ENCODE peak calls at places on chromosomes 3 and 15, in nine cellular contexts. One of them, this sample, is unnamed.

GRCh38 chr3:159604151-159604581 is 384.5 kb upstream of the IL12A start:
- DNase-seq in K562: no peak
- DNase-seq in uterus: no peak
- DNase-seq in PC-3: peak; percentile 52
- DNase-seq in psoas muscle: no peak
- DNase-seq in neural progenitor cell: no peak
- DNase-seq in fibroblast of lung: peak; percentile 77
- DNase-seq in adrenal gland: no peak
- DNase-seq in fibroblast of the aortic adventitia: peak; percentile 50
- DNase-seq in this sample: peak; percentile 53

GRCh38 chr15:95603802-95604201 is 726.7 kb upstream of the NR2F2 start:
- DNase-seq in K562: no peak
- DNase-seq in uterus: no peak
- DNase-seq in PC-3: no peak
- DNase-seq in psoas muscle: no peak
- DNase-seq in neural progenitor cell: no peak
- DNase-seq in fibroblast of lung: no peak
- DNase-seq in adrenal gland: no peak
- DNase-seq in fibroblast of the aortic adventitia: peak; percentile 62
- DNase-seq in this sample: peak; percentile 86

GRCh38 chr3:57279685-57280084 is 12.8 kb downstream of the ASB14 start:
- DNase-seq in K562: no peak
- DNase-seq in uterus: no peak
- DNase-seq in PC-3: no peak
- DNase-seq in psoas muscle: no peak
- DNase-seq in neural progenitor cell: no peak
- DNase-seq in fibroblast of lung: no peak
- DNase-seq in adrenal gland: no peak
- DNase-seq in fibroblast of the aortic adventitia: no peak
- DNase-seq in this sample: no peak

GRCh38 chr3:150597646-150598045 is 5.5 kb upstream of the SELENOT start:
- DNase-seq in K562: no peak
- DNase-seq in uterus: no peak
- DNase-seq in PC-3: no peak
- DNase-seq in psoas muscle: no peak
- DNase-seq in neural progenitor cell: no peak
- DNase-seq in fibroblast of lung: no peak
- DNase-seq in adrenal gland: no peak
- DNase-seq in fibroblast of the aortic adventitia: no peak
- DNase-seq in this sample: no peak

GRCh38 chr3:123657111-123657510 is 72.3 kb upstream of the HACD2 start:
- DNase-seq in K562: no peak
- DNase-seq in uterus: no peak
- DNase-seq in PC-3: no peak
- DNase-seq in psoas muscle: no peak
- DNase-seq in neural progenitor cell: no peak
- DNase-seq in fibroblast of lung: no peak
- DNase-seq in adrenal gland: no peak
- DNase-seq in fibroblast of the aortic adventitia: no peak
- DNase-seq in this sample: no peak

GRCh38 chr3:34957707-34958106 is 681.6 kb upstream of the ARPP21 start:
- DNase-seq in K562: no peak
- DNase-seq in uterus: no peak
- DNase-seq in PC-3: no peak
- DNase-seq in psoas muscle: no peak
- DNase-seq in neural progenitor cell: no peak
- DNase-seq in fibroblast of lung: peak; percentile 92
- DNase-seq in adrenal gland: no peak
- DNase-seq in fibroblast of the aortic adventitia: no peak
- DNase-seq in this sample: peak; percentile 69

GRCh38 chr3:152113992-152114651 is 154.6 kb upstream of the MBNL1 start:
- DNase-seq in K562: no peak
- DNase-seq in uterus: no peak
- DNase-seq in PC-3: no peak
- DNase-seq in psoas muscle: no peak
- DNase-seq in neural progenitor cell: no peak
- DNase-seq in fibroblast of lung: no peak
- DNase-seq in adrenal gland: no peak
- DNase-seq in fibroblast of the aortic adventitia: peak; percentile 82
- DNase-seq in this sample: no peak

GRCh38 chr3:100047455-100048141 is 66.7 kb downstream of the FILIP1L start:
- DNase-seq in K562: no peak
- DNase-seq in uterus: no peak
- DNase-seq in PC-3: peak; percentile 98
- DNase-seq in psoas muscle: no peak
- DNase-seq in neural progenitor cell: peak; percentile 9
- DNase-seq in fibroblast of lung: peak; percentile 99
- DNase-seq in adrenal gland: no peak
- DNase-seq in fibroblast of the aortic adventitia: peak; percentile 59
- DNase-seq in this sample: peak; percentile 64

GRCh38 chr15:57528940-57529565 is 62.7 kb upstream of the MYZAP start:
- DNase-seq in K562: no peak
- DNase-seq in uterus: no peak
- DNase-seq in PC-3: no peak
- DNase-seq in psoas muscle: no peak
- DNase-seq in neural progenitor cell: no peak
- DNase-seq in fibroblast of lung: no peak
- DNase-seq in adrenal gland: no peak
- DNase-seq in fibroblast of the aortic adventitia: no peak
- DNase-seq in this sample: no peak

GRCh38 chr3:183265157-183265642 is 12.1 kb downstream of the B3GNT5 start:
- DNase-seq in K562: no peak
- DNase-seq in uterus: peak; percentile 27
- DNase-seq in PC-3: no peak
- DNase-seq in psoas muscle: no peak
- DNase-seq in neural progenitor cell: peak; percentile 82
- DNase-seq in fibroblast of lung: peak; percentile 69
- DNase-seq in adrenal gland: peak; percentile 67
- DNase-seq in fibroblast of the aortic adventitia: no peak
- DNase-seq in this sample: peak; percentile 82

GRCh38 chr3:132382267-132382666 is 35.0 kb upstream of the DNAJC13 start:
- DNase-seq in K562: no peak
- DNase-seq in uterus: no peak
- DNase-seq in PC-3: no peak
- DNase-seq in psoas muscle: no peak
- DNase-seq in neural progenitor cell: no peak
- DNase-seq in fibroblast of lung: no peak
- DNase-seq in adrenal gland: no peak
- DNase-seq in fibroblast of the aortic adventitia: no peak
- DNase-seq in this sample: no peak

GRCh38 chr15:92663250-92663951 is 7.8 kb upstream of the FAM174B start:
- DNase-seq in K562: no peak
- DNase-seq in uterus: no peak
- DNase-seq in PC-3: no peak
- DNase-seq in psoas muscle: no peak
- DNase-seq in neural progenitor cell: no peak
- DNase-seq in fibroblast of lung: no peak
- DNase-seq in adrenal gland: no peak
- DNase-seq in fibroblast of the aortic adventitia: no peak
- DNase-seq in this sample: no peak

GRCh38 chr3:52892290-52892624 is 5.1 kb downstream of the STIMATE start:
- DNase-seq in K562: no peak
- DNase-seq in uterus: no peak
- DNase-seq in PC-3: no peak
- DNase-seq in psoas muscle: no peak
- DNase-seq in neural progenitor cell: no peak
- DNase-seq in fibroblast of lung: no peak
- DNase-seq in adrenal gland: no peak
- DNase-seq in fibroblast of the aortic adventitia: no peak
- DNase-seq in this sample: no peak

GRCh38 chr3:34696831-34697230 is 898.4 kb downstream of the PDCD6IP start:
- DNase-seq in K562: no peak
- DNase-seq in uterus: no peak
- DNase-seq in PC-3: no peak
- DNase-seq in psoas muscle: no peak
- DNase-seq in neural progenitor cell: no peak
- DNase-seq in fibroblast of lung: no peak
- DNase-seq in adrenal gland: no peak
- DNase-seq in fibroblast of the aortic adventitia: no peak
- DNase-seq in this sample: no peak

GRCh38 chr3:170899455-170899854 is 9.0 kb downstream of the EIF5A2 start:
- DNase-seq in K562: no peak
- DNase-seq in uterus: no peak
- DNase-seq in PC-3: no peak
- DNase-seq in psoas muscle: no peak
- DNase-seq in neural progenitor cell: no peak
- DNase-seq in fibroblast of lung: no peak
- DNase-seq in adrenal gland: no peak
- DNase-seq in fibroblast of the aortic adventitia: no peak
- DNase-seq in this sample: no peak

GRCh38 chr15:29571728-29572454 is 250.4 kb downstream of the TJP1 start:
- DNase-seq in K562: no peak
- DNase-seq in uterus: no peak
- DNase-seq in PC-3: peak; percentile 4
- DNase-seq in psoas muscle: no peak
- DNase-seq in neural progenitor cell: peak; percentile 61
- DNase-seq in fibroblast of lung: no peak
- DNase-seq in adrenal gland: no peak
- DNase-seq in fibroblast of the aortic adventitia: peak; percentile 22
- DNase-seq in this sample: peak; percentile 39

GRCh38 chr15:27973886-27974285 is 125.2 kb downstream of the OCA2 start:
- DNase-seq in K562: no peak
- DNase-seq in uterus: no peak
- DNase-seq in PC-3: no peak
- DNase-seq in psoas muscle: no peak
- DNase-seq in neural progenitor cell: no peak
- DNase-seq in fibroblast of lung: no peak
- DNase-seq in adrenal gland: no peak
- DNase-seq in fibroblast of the aortic adventitia: no peak
- DNase-seq in this sample: no peak

GRCh38 chr3:55541016-55541415 is 53.9 kb upstream of the WNT5A start:
- DNase-seq in K562: no peak
- DNase-seq in uterus: no peak
- DNase-seq in PC-3: no peak
- DNase-seq in psoas muscle: no peak
- DNase-seq in neural progenitor cell: no peak
- DNase-seq in fibroblast of lung: no peak
- DNase-seq in adrenal gland: no peak
- DNase-seq in fibroblast of the aortic adventitia: peak; percentile 50
- DNase-seq in this sample: no peak

GRCh38 chr3:119559441-119559963 is at the start of gene CD80:
- DNase-seq in K562: peak; percentile 27
- DNase-seq in uterus: no peak
- DNase-seq in PC-3: peak; percentile 64
- DNase-seq in psoas muscle: peak; percentile 28
- DNase-seq in neural progenitor cell: peak; percentile 57
- DNase-seq in fibroblast of lung: peak; percentile 41
- DNase-seq in adrenal gland: peak; percentile 80
- DNase-seq in fibroblast of the aortic adventitia: peak; percentile 45
- DNase-seq in this sample: peak; percentile 65

GRCh38 chr15:41332788-41333527 is at the start of gene NUSAP1:
- DNase-seq in K562: no peak
- DNase-seq in uterus: no peak
- DNase-seq in PC-3: no peak
- DNase-seq in psoas muscle: no peak
- DNase-seq in neural progenitor cell: no peak
- DNase-seq in fibroblast of lung: no peak
- DNase-seq in adrenal gland: no peak
- DNase-seq in fibroblast of the aortic adventitia: no peak
- DNase-seq in this sample: no peak
- TF ChIP-seq CTCF in K562: no peak
- TF ChIP-seq CTCF in uterus: no peak
- TF ChIP-seq CTCF in PC-3: no peak
- TF ChIP-seq CTCF in psoas muscle: no peak
- TF ChIP-seq CTCF in neural progenitor cell: no peak
- TF ChIP-seq CTCF in fibroblast of lung: no peak
- TF ChIP-seq CTCF in adrenal gland: no peak
- TF ChIP-seq CTCF in fibroblast of the aortic adventitia: no peak
- TF ChIP-seq CTCF in this sample: no peak

GRCh38 chr15:78437107-78437761 is 782 bp upstream of the IREB2 start:
- DNase-seq in K562: peak; percentile 65
- DNase-seq in uterus: no peak
- DNase-seq in PC-3: no peak
- DNase-seq in psoas muscle: no peak
- DNase-seq in neural progenitor cell: peak; percentile 72
- DNase-seq in fibroblast of lung: no peak
- DNase-seq in adrenal gland: no peak
- DNase-seq in fibroblast of the aortic adventitia: no peak
- DNase-seq in this sample: no peak
- H3K4me3 ChIP-seq in K562: peak overlapping the region; percentile 99
- H3K4me3 ChIP-seq in uterus: peak overlapping the region; percentile 94
- H3K4me3 ChIP-seq in PC-3: peak overlapping the region; percentile 97
- H3K4me3 ChIP-seq in psoas muscle: peak overlapping the region; percentile 97
- H3K4me3 ChIP-seq in neural progenitor cell: peak overlapping the region; percentile 86
- H3K4me3 ChIP-seq in fibroblast of lung: peak overlapping the region; percentile 75
- H3K4me3 ChIP-seq in adrenal gland: no peak overlapping the region
- H3K4me3 ChIP-seq in fibroblast of the aortic adventitia: peak overlapping the region; percentile 73
- H3K4me3 ChIP-seq in this sample: peak overlapping the region; percentile 92

DNA sequence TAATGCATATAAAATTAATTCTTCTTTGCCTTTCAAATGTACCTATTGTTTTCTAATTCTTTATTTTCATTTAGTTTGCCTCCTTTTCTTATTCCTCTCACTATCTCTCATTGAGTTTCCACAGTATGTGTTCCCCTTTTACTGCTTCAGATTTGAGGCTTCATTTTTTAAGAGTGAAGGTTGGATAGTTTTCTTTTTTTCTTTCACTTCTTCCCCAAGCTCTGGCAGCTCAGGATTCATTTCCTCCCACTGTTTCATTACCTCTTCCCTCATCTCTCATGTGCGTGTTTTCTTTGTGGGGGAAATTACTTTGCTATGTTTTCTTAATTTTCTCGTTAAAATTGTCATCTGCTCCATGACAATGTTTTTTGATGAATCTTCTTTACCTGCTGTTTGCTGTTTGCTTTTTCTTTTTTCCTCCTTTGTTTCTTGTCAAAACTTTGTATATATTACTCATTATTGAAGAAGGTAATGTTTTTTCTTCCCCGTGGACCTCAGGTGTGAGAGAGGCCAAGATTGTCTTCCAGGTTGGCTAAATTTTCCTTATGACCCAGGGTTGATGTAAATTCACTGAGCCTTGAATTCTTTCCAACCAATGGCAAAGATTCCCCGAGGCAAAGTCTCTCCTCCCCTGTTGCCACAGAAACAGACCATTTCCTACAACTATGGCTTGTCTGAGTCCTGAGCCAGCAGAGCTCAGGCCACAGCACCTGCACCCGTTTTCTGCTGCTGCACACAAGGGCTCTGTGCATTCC is 65.9 kb downstream of the NOX5 start:
- DNase-seq in K562: no peak
- DNase-seq in uterus: no peak
- DNase-seq in PC-3: peak; percentile 22
- DNase-seq in psoas muscle: no peak
- DNase-seq in neural progenitor cell: peak; percentile 30
- DNase-seq in fibroblast of lung: peak; percentile 25
- DNase-seq in adrenal gland: no peak
- DNase-seq in fibroblast of the aortic adventitia: no peak
- DNase-seq in this sample: peak; percentile 60
- TF ChIP-seq CTCF in K562: no peak
- TF ChIP-seq CTCF in uterus: no peak
- TF ChIP-seq CTCF in PC-3: no peak
- TF ChIP-seq CTCF in psoas muscle: no peak
- TF ChIP-seq CTCF in neural progenitor cell: no peak
- TF ChIP-seq CTCF in fibroblast of lung: no peak
- TF ChIP-seq CTCF in adrenal gland: no peak
- TF ChIP-seq CTCF in fibroblast of the aortic adventitia: no peak
- TF ChIP-seq CTCF in this sample: no peak

DNA sequence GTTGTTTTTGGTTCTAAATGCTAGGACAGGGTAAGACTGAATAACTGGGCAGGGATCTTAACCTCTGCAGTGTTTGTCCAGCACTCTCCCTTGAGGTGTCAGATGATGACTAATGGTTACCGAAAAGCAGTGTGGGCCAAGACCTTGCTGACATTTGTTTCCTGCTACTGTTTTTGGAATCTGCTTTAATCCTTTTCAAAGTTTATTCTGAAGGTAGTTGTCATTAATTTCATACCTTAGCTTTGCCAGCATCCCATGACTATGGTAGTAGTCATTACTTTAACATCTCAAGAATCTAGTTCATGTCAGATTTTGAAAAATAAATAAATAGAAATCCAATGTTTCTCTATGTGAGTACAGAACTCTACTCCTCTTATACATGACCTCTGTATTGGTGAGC is 117.0 kb downstream of the P3H2 start:
- DNase-seq in K562: no peak
- DNase-seq in uterus: no peak
- DNase-seq in PC-3: peak; percentile 93
- DNase-seq in psoas muscle: no peak
- DNase-seq in neural progenitor cell: no peak
- DNase-seq in fibroblast of lung: peak; percentile 95
- DNase-seq in adrenal gland: peak; percentile 73
- DNase-seq in fibroblast of the aortic adventitia: peak; percentile 83
- DNase-seq in this sample: peak; percentile 65
- H3K4me3 ChIP-seq in K562: no peak overlapping the region
- H3K4me3 ChIP-seq in uterus: no peak overlapping the region
- H3K4me3 ChIP-seq in PC-3: no peak overlapping the region
- H3K4me3 ChIP-seq in psoas muscle: no peak overlapping the region
- H3K4me3 ChIP-seq in neural progenitor cell: no peak overlapping the region
- H3K4me3 ChIP-seq in fibroblast of lung: no peak overlapping the region
- H3K4me3 ChIP-seq in adrenal gland: no peak overlapping the region
- H3K4me3 ChIP-seq in fibroblast of the aortic adventitia: no peak overlapping the region
- H3K4me3 ChIP-seq in this sample: no peak overlapping the region

This sample was measured in fibroblast of pulmonary artery.